ENCODE peak calls at places on chromosome 12, in nine cellular contexts. One of them, this sample, is unnamed.

GRCh38 chr12:120571299-120571698 is 9.9 kb downstream of the POP5 start:
- DNase-seq in brain microvascular endothelial cell: no peak
- DNase-seq in H9: no peak
- DNase-seq in suprapubic skin: no peak
- DNase-seq in fibroblast of lung: no peak
- DNase-seq in upper lobe of left lung: no peak
- DNase-seq in neural progenitor cell: no peak
- DNase-seq in AG04450: peak; percentile 16
- DNase-seq in uterus: no peak
- DNase-seq in this sample: no peak

GRCh38 chr12:96040305-96041133 is 5.1 kb upstream of the LTA4H start:
- DNase-seq in suprapubic skin: no peak
- DNase-seq in fibroblast of lung: no peak
- DNase-seq in neural progenitor cell: no peak
- DNase-seq in uterus: no peak
- DNase-seq in brain microvascular endothelial cell: no peak
- DNase-seq in AG04450: no peak
- DNase-seq in H9: no peak
- DNase-seq in upper lobe of left lung: no peak
- DNase-seq in this sample: no peak

GRCh38 chr12:16020034-16020433 is 108.9 kb downstream of the DERA start:
- DNase-seq in uterus: no peak
- DNase-seq in suprapubic skin: no peak
- DNase-seq in AG04450: no peak
- DNase-seq in H9: no peak
- DNase-seq in brain microvascular endothelial cell: no peak
- DNase-seq in neural progenitor cell: no peak
- DNase-seq in fibroblast of lung: no peak
- DNase-seq in upper lobe of left lung: no peak
- DNase-seq in this sample: no peak

GRCh38 chr12:25677180-25677937 is 124.3 kb upstream of the LMNTD1 start:
- DNase-seq in H9: no peak
- DNase-seq in uterus: no peak
- DNase-seq in suprapubic skin: no peak
- DNase-seq in AG04450: no peak
- DNase-seq in neural progenitor cell: no peak
- DNase-seq in brain microvascular endothelial cell: no peak
- DNase-seq in upper lobe of left lung: no peak
- DNase-seq in fibroblast of lung: no peak
- DNase-seq in this sample: no peak

GRCh38 chr12:110338754-110339153 is 57.7 kb downstream of the ATP2A2 start:
- DNase-seq in H9: no peak
- DNase-seq in neural progenitor cell: no peak
- DNase-seq in uterus: no peak
- DNase-seq in suprapubic skin: no peak
- DNase-seq in brain microvascular endothelial cell: no peak
- DNase-seq in upper lobe of left lung: no peak
- DNase-seq in AG04450: no peak
- DNase-seq in fibroblast of lung: peak; percentile 28
- DNase-seq in this sample: no peak

GRCh38 chr12:67790660-67791059 is 142.1 kb downstream of the DYRK2 start:
- DNase-seq in brain microvascular endothelial cell: no peak
- DNase-seq in fibroblast of lung: no peak
- DNase-seq in uterus: no peak
- DNase-seq in upper lobe of left lung: no peak
- DNase-seq in suprapubic skin: no peak
- DNase-seq in AG04450: no peak
- DNase-seq in neural progenitor cell: no peak
- DNase-seq in H9: no peak
- DNase-seq in this sample: no peak

GRCh38 chr12:1054103-1054838 is 63.2 kb downstream of the ERC1 start:
- DNase-seq in upper lobe of left lung: no peak
- DNase-seq in H9: no peak
- DNase-seq in uterus: no peak
- DNase-seq in suprapubic skin: no peak
- DNase-seq in AG04450: no peak
- DNase-seq in neural progenitor cell: peak; percentile 44
- DNase-seq in fibroblast of lung: no peak
- DNase-seq in brain microvascular endothelial cell: no peak
- DNase-seq in this sample: no peak

GRCh38 chr12:24533953-24534352 is 414.9 kb downstream of the BCAT1 start:
- DNase-seq in uterus: no peak
- DNase-seq in H9: no peak
- DNase-seq in AG04450: no peak
- DNase-seq in upper lobe of left lung: no peak
- DNase-seq in neural progenitor cell: no peak
- DNase-seq in fibroblast of lung: no peak
- DNase-seq in suprapubic skin: no peak
- DNase-seq in brain microvascular endothelial cell: no peak
- DNase-seq in this sample: no peak

GRCh38 chr12:120972870-120973543 is 5.3 kb upstream of the HNF1A start:
- DNase-seq in suprapubic skin: no peak
- DNase-seq in upper lobe of left lung: no peak
- DNase-seq in AG04450: no peak
- DNase-seq in brain microvascular endothelial cell: no peak
- DNase-seq in H9: peak; percentile 93
- DNase-seq in neural progenitor cell: peak; percentile 76
- DNase-seq in uterus: no peak
- DNase-seq in fibroblast of lung: no peak
- DNase-seq in this sample: no peak

GRCh38 chr12:102059343-102059742 is 2.4 kb downstream of the WASHC3 start:
- DNase-seq in upper lobe of left lung: no peak
- DNase-seq in neural progenitor cell: no peak
- DNase-seq in AG04450: no peak
- DNase-seq in H9: no peak
- DNase-seq in fibroblast of lung: no peak
- DNase-seq in brain microvascular endothelial cell: no peak
- DNase-seq in uterus: no peak
- DNase-seq in suprapubic skin: no peak
- DNase-seq in this sample: no peak

GRCh38 chr12:76690916-76691700 is 72.8 kb upstream of the ZDHHC17 start:
- DNase-seq in upper lobe of left lung: no peak
- DNase-seq in suprapubic skin: no peak
- DNase-seq in uterus: no peak
- DNase-seq in H9: no peak
- DNase-seq in fibroblast of lung: no peak
- DNase-seq in neural progenitor cell: no peak
- DNase-seq in AG04450: no peak
- DNase-seq in brain microvascular endothelial cell: no peak
- DNase-seq in this sample: no peak

DNA sequence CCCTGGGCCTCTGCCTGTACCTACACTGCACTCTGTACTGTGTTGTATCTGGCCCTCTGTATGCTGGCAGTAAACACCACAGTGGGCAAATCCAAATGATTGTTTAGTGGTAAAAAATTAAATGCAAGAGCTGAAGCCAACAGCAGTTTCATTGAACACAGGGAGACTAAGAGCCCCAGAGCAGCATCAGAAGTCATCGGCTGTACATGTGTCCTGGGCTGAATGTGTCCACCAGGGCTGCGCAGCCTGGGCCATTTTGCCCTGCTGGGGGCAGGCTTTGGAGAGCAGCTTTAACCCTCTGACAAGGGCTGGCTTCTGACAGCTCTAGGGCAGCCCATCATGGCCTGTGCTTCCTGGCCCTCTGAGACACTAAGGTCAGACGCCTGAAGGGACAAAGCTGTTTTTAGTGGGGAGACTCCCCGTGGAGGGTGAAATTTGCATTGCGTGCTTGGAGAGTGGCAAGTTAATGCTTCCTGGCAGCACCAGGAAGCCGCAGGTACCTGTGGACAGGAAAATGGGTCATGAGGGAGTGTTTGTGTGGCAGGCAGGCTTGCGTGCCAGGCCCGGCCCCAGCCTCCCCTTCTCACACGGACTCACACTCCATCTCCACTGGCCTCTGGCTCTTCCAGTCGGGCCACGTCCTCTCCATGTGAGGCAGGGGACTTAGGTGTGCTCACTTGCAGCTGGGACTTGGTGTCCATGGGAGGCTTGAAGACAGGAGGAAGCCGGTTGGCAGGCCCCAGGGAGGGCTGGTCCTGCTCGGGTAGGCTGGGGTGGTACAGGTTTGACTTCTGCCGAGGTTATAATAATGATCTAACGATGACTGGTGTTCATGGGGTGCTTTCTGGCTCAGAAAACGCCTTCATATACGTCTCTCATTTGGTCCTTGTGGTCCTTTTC is 150.1 kb downstream of the TSPAN9 start:
- DNase-seq in suprapubic skin: no peak
- DNase-seq in AG04450: no peak
- DNase-seq in brain microvascular endothelial cell: no peak
- DNase-seq in neural progenitor cell: peak; percentile 42
- DNase-seq in fibroblast of lung: no peak
- DNase-seq in uterus: no peak
- DNase-seq in upper lobe of left lung: no peak
- DNase-seq in H9: peak; percentile 67
- DNase-seq in this sample: no peak
- H3K27me3 ChIP-seq in suprapubic skin: no peaks in the 10 kb centered on the region
- H3K27me3 ChIP-seq in AG04450: no peaks in the 10 kb centered on the region
- H3K27me3 ChIP-seq in brain microvascular endothelial cell: no peaks in the 10 kb centered on the region
- H3K27me3 ChIP-seq in neural progenitor cell: no peaks in the 10 kb centered on the region
- H3K27me3 ChIP-seq in fibroblast of lung: no peaks in the 10 kb centered on the region
- H3K27me3 ChIP-seq in uterus: no peaks in the 10 kb centered on the region
- H3K27me3 ChIP-seq in upper lobe of left lung: no peaks in the 10 kb centered on the region
- H3K27me3 ChIP-seq in H9: no peaks in the 10 kb centered on the region
- H3K27me3 ChIP-seq in this sample: no peaks in the 10 kb centered on the region

DNA sequence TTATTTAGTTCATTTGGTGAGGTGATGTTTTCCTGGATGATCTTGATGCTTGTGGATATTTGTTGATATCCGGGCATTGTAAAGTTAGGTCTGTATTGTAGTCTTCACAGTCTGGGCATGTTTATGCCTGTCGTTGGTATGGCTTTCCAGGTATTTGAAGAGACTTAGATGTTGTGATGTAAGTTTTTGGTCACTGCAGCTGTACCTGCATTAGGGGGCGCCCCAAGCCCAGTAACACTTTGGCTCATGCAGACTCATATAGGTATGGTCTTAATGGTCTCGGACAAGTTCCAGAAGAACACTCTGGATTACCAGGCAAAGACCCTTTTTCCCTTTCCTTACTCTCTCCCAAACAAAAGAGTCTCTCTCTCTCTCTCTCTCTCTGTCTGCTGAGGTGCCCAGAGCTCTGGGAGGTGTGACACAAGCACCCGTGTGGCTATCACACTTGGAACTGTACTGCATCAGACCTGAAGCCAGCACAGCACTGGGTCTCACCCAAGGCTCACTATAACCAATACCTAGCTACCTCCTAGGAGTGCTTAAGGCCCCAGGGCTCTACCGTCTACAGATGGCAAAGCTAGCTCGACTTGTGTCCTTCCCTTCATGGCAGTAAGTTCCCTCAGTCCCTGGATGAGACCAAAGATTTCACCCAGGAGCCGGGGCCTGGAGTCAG is 425.8 kb upstream of the ATXN7L3B start:
- DNase-seq in brain microvascular endothelial cell: peak; percentile 25
- DNase-seq in AG04450: no peak
- DNase-seq in neural progenitor cell: peak; percentile 61
- DNase-seq in fibroblast of lung: no peak
- DNase-seq in suprapubic skin: no peak
- DNase-seq in H9: peak; percentile 81
- DNase-seq in upper lobe of left lung: no peak
- DNase-seq in uterus: no peak
- DNase-seq in this sample: no peak
- TF ChIP-seq CTCF in brain microvascular endothelial cell: peak; percentile 72
- TF ChIP-seq CTCF in AG04450: no peak
- TF ChIP-seq CTCF in neural progenitor cell: peak; percentile 74
- TF ChIP-seq CTCF in fibroblast of lung: no peak
- TF ChIP-seq CTCF in suprapubic skin: no peak
- TF ChIP-seq CTCF in H9: peak; percentile 92
- TF ChIP-seq CTCF in upper lobe of left lung: no peak
- TF ChIP-seq CTCF in uterus: no peak
- TF ChIP-seq CTCF in this sample: no peak

DNA sequence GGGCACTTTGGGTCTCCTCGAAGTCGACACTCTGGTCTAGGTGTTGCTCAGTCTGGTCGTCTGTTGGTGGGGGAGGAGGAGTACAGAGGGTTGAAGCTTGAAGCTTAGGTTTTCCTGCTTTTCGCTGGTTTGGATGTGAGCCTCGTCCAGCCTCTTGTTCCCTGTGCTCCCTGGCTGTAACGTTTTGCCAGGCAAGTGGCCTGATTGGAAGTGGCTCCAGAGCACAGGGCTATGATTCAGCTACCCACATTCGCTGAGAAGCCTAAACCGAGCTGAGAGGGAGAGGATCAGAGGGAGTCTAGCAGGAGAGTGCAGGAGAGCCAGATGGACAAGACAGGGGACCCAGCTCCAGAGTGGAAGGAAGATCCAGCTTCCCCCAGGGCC is 6.1 kb downstream of the HOXC10 start:
- DNase-seq in upper lobe of left lung: no peak
- DNase-seq in neural progenitor cell: no peak
- DNase-seq in H9: no peak
- DNase-seq in suprapubic skin: no peak
- DNase-seq in uterus: no peak
- DNase-seq in fibroblast of lung: no peak
- DNase-seq in brain microvascular endothelial cell: no peak
- DNase-seq in AG04450: no peak
- DNase-seq in this sample: no peak
- H3K27me3 ChIP-seq in upper lobe of left lung: peaks cover 89% of the 10 kb centered on the region
- H3K27me3 ChIP-seq in neural progenitor cell: peaks cover 100% of the 10 kb centered on the region
- H3K27me3 ChIP-seq in H9: peaks cover 99% of the 10 kb centered on the region
- H3K27me3 ChIP-seq in suprapubic skin: peaks cover 27% of the 10 kb centered on the region
- H3K27me3 ChIP-seq in uterus: peaks cover 22% of the 10 kb centered on the region
- H3K27me3 ChIP-seq in fibroblast of lung: peaks cover 92% of the 10 kb centered on the region
- H3K27me3 ChIP-seq in brain microvascular endothelial cell: peaks cover 98% of the 10 kb centered on the region
- H3K27me3 ChIP-seq in AG04450: peaks cover 97% of the 10 kb centered on the region
- H3K27me3 ChIP-seq in this sample: peaks cover 100% of the 10 kb centered on the region

DNA sequence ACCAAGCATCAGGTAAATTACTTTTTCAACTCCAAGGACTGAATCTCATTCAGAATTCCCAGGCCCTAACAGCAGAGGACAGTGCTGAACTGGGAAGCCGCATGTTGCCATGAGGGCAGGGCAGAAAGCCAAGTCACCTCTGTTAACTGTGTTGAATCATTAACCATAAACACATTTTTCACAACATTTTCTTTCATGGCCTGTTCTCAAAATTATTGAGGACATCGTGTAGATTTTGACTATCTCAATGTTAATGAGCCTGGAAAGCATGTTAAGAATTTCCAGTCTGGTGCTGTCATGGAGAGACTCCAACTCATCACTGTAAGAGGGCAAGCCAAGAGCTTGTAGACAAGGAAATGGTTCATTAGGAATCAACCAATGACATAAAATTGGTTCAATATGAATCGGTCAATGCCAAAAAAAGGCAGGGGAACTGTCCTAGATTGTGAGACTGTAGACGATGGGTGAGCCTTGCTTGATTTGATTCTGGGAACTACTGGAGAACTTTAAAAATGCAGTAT is 33.7 kb downstream of the CPM start:
- DNase-seq in H9: no peak
- DNase-seq in suprapubic skin: no peak
- DNase-seq in upper lobe of left lung: no peak
- DNase-seq in fibroblast of lung: peak; percentile 52
- DNase-seq in brain microvascular endothelial cell: peak; percentile 72
- DNase-seq in neural progenitor cell: no peak
- DNase-seq in AG04450: no peak
- DNase-seq in uterus: no peak
- DNase-seq in this sample: no peak
- TF ChIP-seq CTCF in H9: peak; percentile 34
- TF ChIP-seq CTCF in suprapubic skin: peak; percentile 20
- TF ChIP-seq CTCF in upper lobe of left lung: no peak
- TF ChIP-seq CTCF in fibroblast of lung: peak; percentile 52
- TF ChIP-seq CTCF in brain microvascular endothelial cell: peak; percentile 76
- TF ChIP-seq CTCF in neural progenitor cell: no peak
- TF ChIP-seq CTCF in AG04450: peak; percentile 43
- TF ChIP-seq CTCF in uterus: no peak
- TF ChIP-seq CTCF in this sample: no peak

GRCh38 chr12:125954362-125954761 is 889.1 kb downstream of the AACS start:
- DNase-seq in H9: peak; percentile 61
- DNase-seq in upper lobe of left lung: no peak
- DNase-seq in AG04450: no peak
- DNase-seq in fibroblast of lung: no peak
- DNase-seq in uterus: no peak
- DNase-seq in brain microvascular endothelial cell: no peak
- DNase-seq in suprapubic skin: no peak
- DNase-seq in neural progenitor cell: peak; percentile 6
- DNase-seq in this sample: no peak
- H3K27me3 ChIP-seq in H9: no peaks in the 10 kb centered on the region
- H3K27me3 ChIP-seq in upper lobe of left lung: no peaks in the 10 kb centered on the region
- H3K27me3 ChIP-seq in AG04450: no peaks in the 10 kb centered on the region
- H3K27me3 ChIP-seq in fibroblast of lung: no peaks in the 10 kb centered on the region
- H3K27me3 ChIP-seq in uterus: no peaks in the 10 kb centered on the region
- H3K27me3 ChIP-seq in brain microvascular endothelial cell: no peaks in the 10 kb centered on the region
- H3K27me3 ChIP-seq in suprapubic skin: no peaks in the 10 kb centered on the region
- H3K27me3 ChIP-seq in neural progenitor cell: no peaks in the 10 kb centered on the region
- H3K27me3 ChIP-seq in this sample: no peaks in the 10 kb centered on the region